ENCODE peak calls at places on chromosomes 7 and 10, in ten cellular contexts. L, H, U, F, G, P, Q, R, O and I are unnamed samples.
A peak's percentile ranks its signal among the peaks of the same experiment; 100 is the strongest.

GRCh38 chr7:126486806-126487205 is 765.9 kb downstream of the GRM8 start:
- DNase-seq in H (no peak), L (no peak), U (no peak), R (no peak), Q (no peak), O (no peak), F (no peak), G (no peak), P (no peak), I (no peak)

GRCh38 chr10:103661198-103661950 is 167.9 kb downstream of the NEURL1 start:
- DNase-seq in L (peak; percentile 58), G (peak; percentile 63), H (peak; percentile 91), O (no peak), P (no peak), R (peak; percentile 83), F (no peak), U (peak; percentile 94), Q (peak; percentile 95), I (peak; percentile 80)

GRCh38 chr10:122492955-122493597 is 31.7 kb downstream of the HTRA1 start:
- DNase-seq in G (peak; percentile 36), U (no peak), P (no peak), H (no peak), F (no peak), L (no peak), Q (peak; percentile 84), R (no peak), O (no peak), I (no peak)

GRCh38 chr7:4134204-4134603 is 547.9 kb upstream of the FOXK1 start:
- DNase-seq in L (no peak), R (no peak), F (no peak), U (no peak), O (no peak), G (peak; percentile 43), H (no peak), Q (no peak), P (no peak), I (no peak)

GRCh38 chr10:77500754-77501151 is 136.9 kb downstream of the KCNMA1 start:
- DNase-seq in R (peak; percentile 46), U (no peak), Q (no peak), O (no peak), G (no peak), P (no peak), F (peak; percentile 71), L (no peak), H (no peak), I (no peak)

GRCh38 chr10:6140141-6140841 is 51.5 kb downstream of the RBM17 start:
- DNase-seq in F (peak; percentile 30), Q (no peak), R (no peak), H (no peak), P (no peak), U (peak; percentile 78), L (peak; percentile 24), G (no peak), O (no peak), I (no peak)

GRCh38 chr7:99270702-99271101 is 1.9 kb upstream of the MYH16 start:
- DNase-seq in G (no peak), F (no peak), R (no peak), P (no peak), H (no peak), O (no peak), Q (no peak), U (no peak), L (no peak), I (no peak)

GRCh38 chr7:47326220-47326619 is 255.7 kb downstream of the TNS3 start:
- DNase-seq in L (no peak), U (no peak), F (no peak), G (no peak), P (no peak), H (no peak), O (no peak), R (peak; percentile 79), Q (peak; percentile 77), I (no peak)

GRCh38 chr10:53477313-53477675 is 704.7 kb upstream of the MBL2 start:
- DNase-seq in R (no peak), P (no peak), G (no peak), U (no peak), O (no peak), Q (no peak), F (no peak), H (no peak), L (no peak), I (no peak)

GRCh38 chr10:45000138-45000763 is 472 bp upstream of the ZNF22 start:
- DNase-seq in P (no peak), F (no peak), G (peak; percentile 66), H (peak; percentile 57), L (no peak), Q (peak; percentile 86), U (peak; percentile 93), R (peak; percentile 73), O (no peak), I (no peak)

GRCh38 chr10:44180321-44181154 is 204.4 kb downstream of the CXCL12 start:
- DNase-seq in Q (peak; percentile 99), U (no peak), R (peak; percentile 83), G (peak; percentile 30), F (no peak), O (no peak), L (no peak), P (no peak), H (no peak), I (peak; percentile 98)

GRCh38 chr10:50857579-50857978 is 27.8 kb downstream of the A1CF start:
- DNase-seq in G (no peak), Q (no peak), U (no peak), L (no peak), O (no peak), F (no peak), R (no peak), H (no peak), P (no peak), I (no peak)

GRCh38 chr7:1851731-1852531 is 181.9 kb downstream of the ELFN1 start:
- DNase-seq in U (peak; percentile 61), Q (no peak), L (no peak), G (no peak), H (no peak), P (no peak), O (no peak), R (no peak), F (no peak), I (no peak)

GRCh38 chr10:52729259-52730104 is 43.1 kb downstream of the MBL2 start:
- DNase-seq in Q (peak; percentile 39), P (no peak), F (peak; percentile 13), G (no peak), O (peak; percentile 35), H (no peak), L (no peak), U (no peak), R (no peak), I (no peak)

GRCh38 chr7:74302745-74303221 is 13.6 kb downstream of the CLIP2 start:
- DNase-seq in G (no peak), U (no peak), O (no peak), F (no peak), Q (no peak), L (no peak), H (no peak), P (no peak), R (no peak), I (no peak)

GRCh38 chr7:44327981-44328380 is 2.6 kb upstream of the CAMK2B start:
- DNase-seq in Q (no peak), F (no peak), H (no peak), L (no peak), R (no peak), U (no peak), P (no peak), G (no peak), O (no peak), I (no peak)

GRCh38 chr7:44324204-44325126 is 929 bp downstream of the CAMK2B start:
- DNase-seq in G (no peak), L (no peak), U (no peak), O (no peak), R (no peak), P (no peak), F (no peak), H (no peak), Q (no peak), I (no peak)

GRCh38 chr7:44325181-44325671 is at the start of gene CAMK2B:
- DNase-seq in H (no peak), G (no peak), L (no peak), U (peak; percentile 69), P (no peak), Q (no peak), R (no peak), F (no peak), O (no peak), I (no peak)

GRCh38 chr7:44326261-44327125 is 1.1 kb upstream of the CAMK2B start:
- DNase-seq in O (no peak), R (no peak), F (no peak), H (no peak), U (no peak), G (no peak), L (no peak), Q (no peak), P (no peak), I (no peak)

GRCh38 chr7:44325811-44326241 is 432 bp upstream of the CAMK2B start:
- DNase-seq in R (no peak), L (no peak), H (no peak), P (no peak), Q (no peak), G (no peak), O (no peak), F (no peak), U (no peak), I (no peak)
- TF ChIP-seq CTCF in R (no peak), L (no peak), H (no peak), P (no peak), Q (no peak), G (no peak), O (no peak), F (no peak), U (no peak), I (no peak)

GRCh38 chr10:79071535-79071923 is 2.8 kb downstream of the ZMIZ1 start:
- DNase-seq in R (no peak), P (no peak), F (no peak), H (no peak), G (no peak), L (no peak), Q (no peak), U (no peak), O (no peak), I (no peak)
- H3K4me3 ChIP-seq in R (peak overlapping the region; percentile 91), P (peak overlapping the region; percentile 88), F (no peak overlapping the region), H (peak overlapping the region; percentile 99), G (peak overlapping the region; percentile 71), L (no peak overlapping the region), Q (peak overlapping the region; percentile 97), U (peak overlapping the region; percentile 73), O (peak overlapping the region; percentile 96), I (peak overlapping the region; percentile 73)

GRCh38 chr7:156167417-156167807 is 355.1 kb upstream of the SHH start:
- DNase-seq in P (no peak), O (no peak), L (no peak), Q (no peak), F (no peak), G (no peak), U (no peak), R (no peak), H (no peak), I (no peak)
- TF ChIP-seq CTCF in P (no peak), O (no peak), L (no peak), Q (no peak), F (no peak), G (no peak), U (no peak), R (no peak), H (no peak), I (no peak)

DNA sequence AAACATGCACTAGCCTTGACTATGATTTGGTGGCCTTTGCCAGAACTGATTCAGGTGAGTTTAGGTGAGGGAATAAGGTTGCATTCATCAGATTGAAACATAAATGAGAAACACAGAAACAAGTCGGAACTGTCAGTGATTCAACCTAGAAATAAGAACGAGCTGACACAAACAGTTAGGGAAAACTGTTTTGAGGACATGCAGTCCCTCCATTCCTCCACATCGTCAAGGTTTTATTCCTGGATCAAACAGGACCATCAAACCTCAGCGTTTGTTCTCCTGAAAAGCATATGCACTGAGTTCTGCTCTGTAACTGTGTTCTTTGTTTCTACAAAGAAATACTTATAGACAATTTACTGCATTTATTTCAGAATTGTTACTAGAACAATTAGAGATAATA is 1.7 kb downstream of the ZNF248 start:
- DNase-seq in G (no peak), O (no peak), H (no peak), U (no peak), F (no peak), L (no peak), R (no peak), Q (no peak), P (no peak), I (no peak)
- H3K4me3 ChIP-seq in G (peak overlapping the region; percentile 34), O (no peak overlapping the region), H (peak overlapping the region; percentile 79), U (peak overlapping the region; percentile 45), F (peak overlapping the region; percentile 16), L (no peak overlapping the region), R (no peak overlapping the region), Q (peak overlapping the region; percentile 10), P (no peak overlapping the region), I (peak overlapping the region; percentile 82)